ENCODE peak calls at places on chromosome 20, in five cellular contexts. E is body of pancreas, G is adrenal gland, T is Peyer's patch, I is tibial nerve. K is an unnamed sample.

GRCh38 chr20:50916257-50916656 is 15.0 kb downstream of the ADNP start:
- DNase-seq in E (no peak), I (no peak), G (no peak), T (no peak), K (no peak)

GRCh38 chr20:16095241-16095640 is 478.0 kb downstream of the KIF16B start:
- DNase-seq in T (no peak), E (no peak), I (no peak), G (no peak), K (peak; percentile 70)

GRCh38 chr20:17417221-17417620 is 114.0 kb downstream of the BFSP1 start:
- DNase-seq in T (no peak), E (no peak), I (no peak), G (no peak), K (no peak)

GRCh38 chr20:10558635-10559187 is 115.1 kb downstream of the JAG1 start:
- DNase-seq in T (no peak), E (no peak), G (no peak), I (no peak), K (no peak)

GRCh38 chr20:52923123-52923543 is 49.0 kb upstream of the TSHZ2 start:
- DNase-seq in G (no peak), E (no peak), I (no peak), T (no peak), K (no peak)

GRCh38 chr20:48115511-48115910 is 330.2 kb upstream of the SULF2 start:
- DNase-seq in I (no peak), T (no peak), G (no peak), E (no peak), K (no peak)

GRCh38 chr20:17969276-17969883 is 562 bp downstream of the MGME1 start:
- DNase-seq in I (no peak), E (peak; percentile 45), G (peak; percentile 56), T (no peak), K (no peak)

GRCh38 chr20:10713161-10713560 is 39.4 kb upstream of the JAG1 start:
- DNase-seq in E (no peak), G (no peak), T (no peak), I (no peak), K (no peak)

GRCh38 chr20:11993886-11994466 is 76.3 kb downstream of the BTBD3 start:
- DNase-seq in I (no peak), T (no peak), G (no peak), E (no peak), K (no peak)

GRCh38 chr20:16692442-16692841 is 37.4 kb upstream of the SNRPB2 start:
- DNase-seq in T (no peak), E (no peak), G (no peak), I (no peak), K (no peak)

GRCh38 chr20:39829713-39830112 is 859.3 kb downstream of the MAFB start:
- DNase-seq in G (no peak), E (no peak), T (no peak), I (no peak), K (no peak)

GRCh38 chr20:53672484-53673129 is 79.0 kb upstream of the ZNF217 start:
- DNase-seq in I (no peak), G (no peak), T (no peak), E (no peak), K (no peak)

GRCh38 chr20:25077610-25078169 is 4.3 kb downstream of the VSX1 start:
- DNase-seq in G (peak; percentile 30), I (no peak), E (peak; percentile 11), T (no peak), K (no peak)

GRCh38 chr20:56414842-56415765 is 3.0 kb downstream of the CASS4 start:
- DNase-seq in I (no peak), G (no peak), E (no peak), T (no peak), K (no peak)

GRCh38 chr20:61664741-61665320 is 400.9 kb downstream of the TAF4 start:
- DNase-seq in T (no peak), I (no peak), E (no peak), G (no peak), K (no peak)

GRCh38 chr20:56200456-56200855 is 48.1 kb upstream of the MC3R start:
- DNase-seq in T (no peak), G (no peak), E (no peak), I (no peak), K (no peak)

GRCh38 chr20:40050596-40050995 is 638.4 kb downstream of the MAFB start:
- DNase-seq in G (no peak), E (no peak), T (no peak), I (no peak), K (no peak)

GRCh38 chr20:49318430-49319203 is 40.8 kb upstream of the ZNFX1 start:
- DNase-seq in E (no peak), G (no peak), I (no peak), T (no peak), K (no peak)

GRCh38 chr20:47950103-47950502 is 164.8 kb upstream of the SULF2 start:
- DNase-seq in E (no peak), I (no peak), T (no peak), G (peak; percentile 54), K (no peak)

GRCh38 chr20:63687419-63688233 is 8.8 kb upstream of the TNFRSF6B start:
- DNase-seq in T (no peak), G (no peak), E (no peak), I (no peak), K (no peak)

GRCh38 chr20:63688234-63689045 is 8.0 kb upstream of the TNFRSF6B start:
- DNase-seq in E (peak; percentile 19), T (no peak), G (peak; percentile 38), I (no peak), K (peak; percentile 49)

GRCh38 chr20:63685269-63686026 is 11.0 kb upstream of the TNFRSF6B start:
- DNase-seq in G (no peak), T (no peak), E (no peak), I (no peak), K (peak; percentile 50)

GRCh38 chr20:63686094-63686491 is 10.4 kb upstream of the TNFRSF6B start:
- DNase-seq in E (no peak), T (no peak), G (no peak), I (no peak), K (no peak)

GRCh38 chr20:63686492-63687321 is 9.7 kb upstream of the TNFRSF6B start:
- DNase-seq in I (peak; percentile 75), E (peak; percentile 30), G (peak; percentile 76), T (peak; percentile 73), K (peak; percentile 62)
- TF ChIP-seq POLR2A in I (no peak), E (no peak), G (no peak), T (no peak), K (no peak)

GRCh38 chr20:20452254-20452676 is 84.4 kb downstream of the INSM1 start:
- DNase-seq in I (peak; percentile 14), T (no peak), G (peak; percentile 36), E (no peak), K (no peak)
- TF ChIP-seq POLR2A in I (no peak), T (no peak), G (no peak), E (no peak), K (no peak)

GRCh38 chr20:44407402-44408184 is 52.1 kb downstream of the HNF4A start:
- DNase-seq in I (no peak), G (peak; percentile 86), T (peak; percentile 89), E (no peak), K (no peak)
- TF ChIP-seq POLR2A in I (no peak), G (peak; percentile 33), T (peak; percentile 87), E (no peak), K (no peak)

DNA sequence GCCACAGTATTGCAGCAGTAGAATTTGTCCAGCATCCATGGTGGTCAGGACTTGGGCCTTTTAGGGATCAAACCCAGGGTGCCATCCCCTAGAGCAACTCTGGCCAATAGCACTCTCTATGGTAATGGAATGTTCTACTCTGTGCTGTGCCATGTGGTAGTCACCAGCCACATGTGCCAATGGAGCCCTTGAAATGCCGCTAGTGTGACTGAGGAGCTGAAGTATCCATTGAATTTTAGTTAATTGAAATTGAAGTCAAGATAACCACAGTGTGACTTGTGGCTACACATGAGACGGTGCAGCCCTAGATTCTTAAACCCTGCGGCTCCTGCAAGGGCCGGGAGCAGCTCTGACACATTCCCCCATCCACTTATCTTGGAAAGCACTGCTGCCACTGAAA is 54.6 kb downstream of the SLC2A10 start:
- DNase-seq in T (no peak), I (no peak), E (no peak), G (no peak), K (no peak)
- TF ChIP-seq POLR2A in T (no peak), I (no peak), E (no peak), G (no peak), K (no peak)

DNA sequence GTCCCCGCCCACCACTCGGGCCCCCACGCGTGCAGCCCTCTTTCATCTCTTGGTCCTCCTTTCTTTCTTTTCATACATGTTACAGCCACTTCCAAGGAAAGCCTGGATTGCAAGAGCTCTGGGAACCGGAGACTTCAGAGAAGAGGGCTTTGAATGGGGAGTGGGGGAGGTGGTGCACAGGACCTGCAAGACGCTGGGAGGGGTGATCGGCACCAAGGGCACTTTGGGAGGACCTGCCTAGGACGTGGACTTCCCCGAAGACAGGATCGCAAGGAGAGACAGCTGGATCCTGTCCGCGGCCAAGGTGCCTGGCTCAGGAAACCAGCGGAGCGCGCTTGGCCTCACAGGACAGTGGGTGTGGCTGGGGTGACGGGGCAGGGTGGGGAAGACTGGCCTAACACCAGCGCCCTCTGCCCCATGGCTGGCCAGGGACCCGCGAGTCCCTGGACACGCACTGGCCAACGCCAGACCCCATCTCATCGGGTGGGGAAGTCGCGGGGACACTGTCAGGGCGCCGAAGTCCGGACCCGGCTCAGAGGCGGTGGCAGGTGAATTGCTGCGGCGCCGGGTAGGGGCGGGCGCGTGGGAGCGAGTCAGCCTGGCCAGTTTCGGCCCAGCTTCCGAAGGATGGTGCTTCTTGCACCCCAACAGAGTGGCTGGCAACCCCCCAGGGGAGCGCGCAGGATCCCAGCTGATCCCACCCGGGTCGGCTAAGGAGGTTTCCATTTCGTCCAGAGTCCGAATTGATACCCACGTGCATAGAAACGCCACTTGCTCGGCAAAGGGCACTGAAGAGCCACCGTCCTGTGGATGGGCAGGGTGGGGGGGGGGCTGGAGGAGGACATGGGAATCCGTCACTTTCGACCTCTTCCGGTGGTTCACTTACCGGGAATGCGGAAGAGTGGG is 714 bp upstream of the THBD start:
- DNase-seq in G (peak; percentile 51), T (no peak), I (peak; percentile 21), E (peak; percentile 15), K (peak; percentile 52)
- TF ChIP-seq POLR2A in G (no peak), T (no peak), I (no peak), E (no peak), K (no peak)

DNA sequence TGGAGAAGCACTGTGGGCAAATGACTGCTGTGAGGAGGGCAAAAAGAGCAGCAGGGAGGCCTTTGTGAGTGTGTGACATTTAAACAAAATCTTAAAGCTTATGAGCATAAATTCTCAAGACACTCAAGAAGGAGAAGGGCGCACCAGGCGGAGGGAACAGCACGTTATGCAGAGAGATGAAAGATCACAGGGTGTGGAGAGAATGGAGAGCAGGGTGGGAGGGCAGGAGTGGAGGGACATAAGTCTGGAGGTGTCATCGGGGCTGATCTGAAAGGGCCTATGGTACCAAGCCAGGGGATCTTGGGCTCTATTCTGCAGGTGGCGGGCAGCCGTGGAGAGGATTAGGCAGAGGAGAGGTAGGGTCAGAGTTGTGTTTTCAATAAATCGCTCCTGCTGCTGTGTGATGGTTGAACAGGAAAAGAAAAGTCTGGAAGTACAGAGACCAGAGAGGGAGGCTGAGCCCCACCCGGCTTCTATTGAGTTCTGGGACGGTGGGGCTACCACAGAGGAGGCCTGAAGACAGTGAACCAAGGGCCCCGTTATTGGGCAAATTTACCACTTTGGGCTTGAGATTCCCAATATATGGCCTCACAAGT is 24.3 kb upstream of the DLGAP4 start:
- DNase-seq in I (no peak), T (no peak), E (no peak), G (no peak), K (no peak)
- TF ChIP-seq POLR2A in I (no peak), T (no peak), E (no peak), G (no peak), K (no peak)